ENCODE peak calls at places on chromosome 15, in six cellular contexts. S, J, F, O, A and D are unnamed samples.

GRCh38 chr15:60592386-60593339 is 113.7 kb upstream of the ICE2 start:
- DNase-seq in F (no peak), A (peak; percentile 44), O (no peak), J (peak; percentile 88), S (peak; percentile 74), D (no peak)

GRCh38 chr15:37004981-37005735 is 95.2 kb downstream of the MEIS2 start:
- DNase-seq in F (no peak), J (no peak), O (no peak), A (no peak), S (no peak), D (no peak)

GRCh38 chr15:32979710-32980109 is 214.8 kb downstream of the FMN1 start:
- DNase-seq in A (no peak), S (no peak), F (no peak), J (no peak), O (no peak), D (no peak)

GRCh38 chr15:99987119-99987506 is 253.9 kb upstream of the LYSMD4 start:
- DNase-seq in F (no peak), J (no peak), O (no peak), A (no peak), S (no peak), D (no peak)

GRCh38 chr15:70025413-70026296 is 72.1 kb downstream of the TLE3 start:
- DNase-seq in S (no peak), A (no peak), J (no peak), O (no peak), F (no peak), D (no peak)

GRCh38 chr15:41502787-41503668 is 9.4 kb downstream of the ITPKA start:
- DNase-seq in J (peak; percentile 52), A (no peak), O (no peak), S (no peak), F (no peak), D (no peak)

GRCh38 chr15:73334086-73334485 is 34.7 kb downstream of the HCN4 start:
- DNase-seq in S (no peak), A (no peak), F (no peak), O (no peak), J (no peak), D (no peak)

GRCh38 chr15:101244889-101245668 is 6.8 kb downstream of the CHSY1 start:
- DNase-seq in O (no peak), J (no peak), F (no peak), A (no peak), S (no peak), D (no peak)

GRCh38 chr15:67077641-67078215 is 12.3 kb downstream of the SMAD3 start:
- DNase-seq in O (no peak), A (no peak), S (no peak), F (no peak), J (no peak), D (no peak)

GRCh38 chr15:34233614-34234013 is 8.8 kb downstream of the EMC4 start:
- DNase-seq in O (no peak), F (no peak), J (no peak), A (no peak), S (no peak), D (no peak)

GRCh38 chr15:53072077-53072476 is 281.9 kb upstream of the ONECUT1 start:
- DNase-seq in J (no peak), F (peak; percentile 77), A (no peak), S (peak; percentile 35), O (no peak), D (peak; percentile 18)

GRCh38 chr15:49989498-49989897 is 129.5 kb downstream of the ATP8B4 start:
- DNase-seq in S (no peak), A (no peak), O (no peak), F (no peak), J (no peak), D (no peak)

GRCh38 chr15:65460948-65461347 is 38.2 kb upstream of the IGDCC4 start:
- DNase-seq in A (no peak), F (no peak), J (no peak), O (no peak), S (no peak), D (no peak)

GRCh38 chr15:34732430-34732829 is 22.4 kb downstream of the GJD2 start:
- DNase-seq in O (no peak), J (no peak), A (no peak), F (no peak), S (no peak), D (no peak)

GRCh38 chr15:82137261-82137660 is 91.4 kb upstream of the MEX3B start:
- DNase-seq in J (no peak), A (no peak), O (no peak), S (no peak), F (no peak), D (no peak)

DNA sequence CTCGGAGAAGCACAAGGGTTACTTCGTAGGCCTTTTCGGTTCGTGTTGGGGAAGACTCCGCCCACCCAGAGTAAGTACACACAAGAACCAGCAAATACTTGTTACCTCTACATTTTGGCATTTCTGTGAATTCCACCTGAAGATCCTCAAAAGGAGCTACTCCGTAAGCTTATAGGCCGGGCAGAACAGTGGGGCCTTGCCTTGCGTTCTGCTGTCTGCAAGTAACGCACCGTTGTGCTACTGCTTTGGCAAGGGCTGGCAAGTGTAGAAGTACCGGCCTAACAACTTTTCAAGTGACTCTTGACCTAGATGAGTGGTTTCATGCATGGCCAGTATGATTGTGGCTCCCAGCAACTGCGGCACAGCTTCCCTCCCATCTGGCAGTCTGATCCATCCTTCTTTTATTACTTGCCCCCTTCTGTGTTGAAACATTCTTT is 6.4 kb upstream of the DNAAF4 start:
- DNase-seq in S (no peak), J (no peak), O (no peak), F (no peak), A (no peak), D (no peak)
- H3K4me3 ChIP-seq in S (no peak overlapping the region), J (no peak overlapping the region), O (no peak overlapping the region), F (no peak overlapping the region), A (no peak overlapping the region), D (no peak overlapping the region)

GRCh38 chr15:88920186-88920891 is 7.2 kb upstream of the MFGE8 start:
- DNase-seq in J (no peak), O (no peak), S (no peak), F (no peak), A (peak; percentile 61), D (no peak)
- TF ChIP-seq JUND in J (no peak), O (no peak), S (no peak), F (no peak), A (peak; percentile 34), D (peak; percentile 54)

GRCh38 chr15:78065284-78065872 is 12.1 kb downstream of the TBC1D2B start:
- DNase-seq in J (no peak), S (peak; percentile 99), O (no peak), F (no peak), A (no peak), D (no peak)
- H3K4me3 ChIP-seq in J (no peak overlapping the region), S (no peak overlapping the region), O (peak overlapping the region; percentile 69), F (no peak overlapping the region), A (no peak overlapping the region), D (no peak overlapping the region)

GRCh38 chr15:68658641-68659358 is 80.0 kb downstream of the CORO2B start:
- DNase-seq in F (no peak), A (no peak), J (no peak), O (no peak), S (no peak), D (no peak)
- TF ChIP-seq JUND in F (no peak), A (no peak), J (no peak), O (no peak), S (no peak), D (no peak)

GRCh38 chr15:75732809-75733451 is 20.3 kb upstream of the CSPG4 start:
- DNase-seq in J (peak; percentile 90), F (peak; percentile 51), S (peak; percentile 50), A (peak; percentile 71), O (no peak), D (peak; percentile 39)

GRCh38 chr15:75733761-75734651 is 21.4 kb upstream of the CSPG4 start:
- DNase-seq in O (no peak), F (no peak), J (no peak), A (no peak), S (no peak), D (no peak)

GRCh38 chr15:75739791-75740190 is 27.1 kb upstream of the CSPG4 start:
- DNase-seq in F (no peak), J (no peak), A (no peak), S (no peak), O (no peak), D (no peak)

GRCh38 chr15:75736256-75736655 is 23.6 kb upstream of the CSPG4 start:
- DNase-seq in O (no peak), J (no peak), F (no peak), A (no peak), S (no peak), D (no peak)

DNA sequence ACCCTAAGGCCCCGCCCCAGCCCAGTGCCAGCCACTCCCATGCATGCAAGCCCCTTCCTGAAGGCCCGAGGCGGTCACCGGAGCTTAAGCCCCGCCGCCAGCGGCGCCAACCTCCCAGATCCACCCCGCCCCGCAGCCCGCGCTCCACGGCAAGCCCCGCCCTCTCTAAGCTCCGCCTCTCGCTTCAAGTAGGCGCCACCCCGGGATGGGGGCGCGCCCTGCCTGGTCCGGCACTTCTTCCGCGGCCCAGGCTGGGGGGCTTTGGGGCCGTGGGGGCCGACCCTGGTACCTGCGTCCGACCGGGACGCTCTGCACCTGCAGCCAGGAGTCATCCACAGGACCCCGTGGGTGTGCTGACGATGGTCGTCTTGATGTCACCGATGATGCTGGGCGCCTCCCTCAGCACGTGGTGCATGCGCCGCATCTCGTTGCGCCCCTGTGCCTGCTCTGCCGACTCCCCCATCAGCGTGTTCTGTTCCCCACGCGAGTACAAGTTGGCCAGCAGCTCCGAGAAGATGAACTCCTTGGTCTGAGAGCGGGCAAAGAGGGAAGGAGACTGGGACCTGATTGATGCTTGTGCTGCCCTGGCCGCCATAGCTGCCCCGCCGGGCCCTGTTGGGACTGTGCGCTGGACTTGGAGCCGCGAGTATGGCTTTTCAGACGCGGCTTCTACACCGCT is 26.1 kb upstream of the CSPG4 start:
- DNase-seq in J (peak; percentile 98), S (peak; percentile 80), A (peak; percentile 99), O (peak; percentile 53), F (peak; percentile 88), D (peak; percentile 93)
- H3K4me3 ChIP-seq in J (peak overlapping the region; percentile 86), S (peak overlapping the region; percentile 66), A (peak overlapping the region; percentile 69), O (peak overlapping the region; percentile 97), F (peak overlapping the region; percentile 0), D (peak overlapping the region; percentile 87)

GRCh38 chr15:87703238-87704111 is 553.1 kb downstream of the NTRK3 start:
- DNase-seq in J (no peak), F (no peak), A (peak; percentile 33), S (no peak), O (no peak), D (no peak)
- TF ChIP-seq JUND in J (no peak), F (no peak), A (no peak), S (no peak), O (no peak), D (no peak)

GRCh38 chr15:28096720-28097431 is 2.2 kb downstream of the OCA2 start:
- DNase-seq in O (no peak), A (no peak), F (no peak), J (no peak), S (no peak), D (no peak)

GRCh38 chr15:28096411-28096719 is 2.8 kb downstream of the OCA2 start:
- DNase-seq in F (no peak), S (no peak), A (no peak), J (no peak), O (no peak), D (no peak)

GRCh38 chr15:28097656-28098359 is 1.3 kb downstream of the OCA2 start:
- DNase-seq in F (no peak), S (no peak), J (no peak), A (no peak), O (no peak), D (no peak)

GRCh38 chr15:28093761-28094535 is 5.2 kb downstream of the OCA2 start:
- DNase-seq in J (peak; percentile 13), F (no peak), S (no peak), O (no peak), A (no peak), D (no peak)

GRCh38 chr15:28094732-28095521 is 4.2 kb downstream of the OCA2 start:
- DNase-seq in A (no peak), O (no peak), J (peak; percentile 77), F (no peak), S (no peak), D (no peak)
- H3K4me3 ChIP-seq in A (no peak overlapping the region), O (peak overlapping the region; percentile 68), J (peak overlapping the region; percentile 44), F (peak overlapping the region; percentile 66), S (peak overlapping the region; percentile 60), D (no peak overlapping the region)